ENCODE peak calls at places on chromosomes 2 and 18, in ten cellular contexts. Z is AG04449; W is psoas muscle; E is endothelial cell of umbilical vein; A is heart left ventricle; B is left ventricle myocardium inferior; D is CD4-positive, alpha-beta T cell; T is body of pancreas; J is PC-3; H is HFF-Myc. L is an unnamed sample.

GRCh38 chr18:23627325-23627724 is 35.4 kb downstream of the ANKRD29 start:
- DNase-seq in Z (peak; percentile 16), W (no peak), E (peak; percentile 85), A (no peak), B (no peak), D (no peak), T (peak; percentile 13), J (peak; percentile 92), H (peak; percentile 84), L (peak; percentile 86)

GRCh38 chr2:73699437-73699836 is 37.7 kb downstream of the TPRKB start:
- DNase-seq in Z (no peak), W (no peak), E (no peak), A (no peak), B (no peak), D (no peak), T (no peak), J (no peak), H (no peak), L (no peak)

GRCh38 chr2:18312818-18313217 is 247.6 kb downstream of the RDH14 start:
- DNase-seq in Z (no peak), W (no peak), E (no peak), A (no peak), B (no peak), D (no peak), T (no peak), J (no peak), H (no peak), L (peak; percentile 21)

GRCh38 chr18:48581206-48581605 is 42.4 kb downstream of the CTIF start:
- DNase-seq in Z (no peak), W (no peak), E (no peak), A (no peak), B (no peak), D (no peak), T (no peak), J (no peak), H (no peak), L (no peak)

GRCh38 chr2:47225061-47225783 is 70.1 kb upstream of the STPG4 start:
- DNase-seq in Z (no peak), W (peak; percentile 83), E (peak; percentile 88), A (peak; percentile 75), B (peak; percentile 73), D (no peak), T (peak; percentile 81), J (peak; percentile 79), H (peak; percentile 29), L (peak; percentile 86)

GRCh38 chr2:119282139-119282965 is 58.7 kb downstream of the STEAP3 start:
- DNase-seq in Z (no peak), W (no peak), E (no peak), A (no peak), B (no peak), D (no peak), T (no peak), J (no peak), H (no peak), L (no peak)

GRCh38 chr2:42102606-42103450 is 55.0 kb downstream of the PKDCC start:
- DNase-seq in Z (no peak), W (peak; percentile 51), E (no peak), A (peak; percentile 82), B (peak; percentile 67), D (peak; percentile 27), T (peak; percentile 75), J (no peak), H (no peak), L (no peak)

GRCh38 chr2:170972508-170973224 is 43.6 kb downstream of the GORASP2 start:
- DNase-seq in Z (no peak), W (no peak), E (no peak), A (no peak), B (no peak), D (no peak), T (no peak), J (peak; percentile 18), H (no peak), L (peak; percentile 5)

GRCh38 chr2:210553371-210553770 is 3.0 kb upstream of the CPS1 start:
- DNase-seq in Z (no peak), W (no peak), E (peak; percentile 13), A (no peak), B (no peak), D (no peak), T (peak; percentile 45), J (peak; percentile 22), H (no peak), L (peak; percentile 9)

GRCh38 chr2:133955174-133955573 is 298.7 kb upstream of the MGAT5 start:
- DNase-seq in Z (no peak), W (no peak), E (no peak), A (no peak), B (no peak), D (no peak), T (no peak), J (no peak), H (no peak), L (no peak)

GRCh38 chr2:151691621-151692020 is 42.7 kb downstream of the NEB start:
- DNase-seq in Z (no peak), W (no peak), E (no peak), A (no peak), B (no peak), D (no peak), T (no peak), J (no peak), H (no peak), L (no peak)

GRCh38 chr18:23710068-23710527 is 20.8 kb downstream of the LAMA3 start:
- DNase-seq in Z (no peak), W (no peak), E (no peak), A (no peak), B (no peak), D (no peak), T (no peak), J (peak; percentile 89), H (no peak), L (peak; percentile 89)

GRCh38 chr2:217206326-217206725 is 346.5 kb upstream of the TNP1 start:
- DNase-seq in Z (no peak), W (no peak), E (no peak), A (no peak), B (no peak), D (no peak), T (no peak), J (peak; percentile 14), H (no peak), L (no peak)

GRCh38 chr2:197972017-197972416 is 167.6 kb downstream of the PLCL1 start:
- DNase-seq in Z (peak; percentile 36), W (no peak), E (peak; percentile 95), A (peak; percentile 32), B (no peak), D (no peak), T (peak; percentile 57), J (peak; percentile 29), H (no peak), L (peak; percentile 93)

GRCh38 chr2:183456177-183456576 is 331.9 kb downstream of the NUP35 start:
- DNase-seq in Z (no peak), W (no peak), E (no peak), A (no peak), B (no peak), D (no peak), T (no peak), J (no peak), H (no peak), L (no peak)

GRCh38 chr2:160581448-160581847 is 87.8 kb upstream of the RBMS1 start:
- DNase-seq in Z (no peak), W (no peak), E (no peak), A (no peak), B (no peak), D (no peak), T (no peak), J (no peak), H (no peak), L (no peak)

GRCh38 chr2:160583162-160583522 is 89.5 kb upstream of the RBMS1 start:
- DNase-seq in Z (peak; percentile 52), W (no peak), E (peak; percentile 77), A (no peak), B (no peak), D (no peak), T (no peak), J (peak; percentile 47), H (no peak), L (no peak)

GRCh38 chr2:160583823-160584537 is 90.4 kb upstream of the RBMS1 start:
- DNase-seq in Z (no peak), W (no peak), E (no peak), A (no peak), B (no peak), D (no peak), T (no peak), J (no peak), H (no peak), L (no peak)

GRCh38 chr2:160581035-160581434 is 87.4 kb upstream of the RBMS1 start:
- DNase-seq in Z (no peak), W (no peak), E (no peak), A (no peak), B (no peak), D (no peak), T (no peak), J (no peak), H (no peak), L (no peak)

GRCh38 chr2:160582481-160583161 is 89.0 kb upstream of the RBMS1 start:
- DNase-seq in Z (peak; percentile 67), W (peak; percentile 16), E (no peak), A (no peak), B (no peak), D (no peak), T (peak; percentile 27), J (peak; percentile 42), H (peak; percentile 21), L (peak; percentile 34)
- TF ChIP-seq CTCF in Z (no peak), W (no peak), E (no peak), A (no peak), B (no peak), D (no peak), T (no peak), J (no peak), H (no peak), L (no peak)

DNA sequence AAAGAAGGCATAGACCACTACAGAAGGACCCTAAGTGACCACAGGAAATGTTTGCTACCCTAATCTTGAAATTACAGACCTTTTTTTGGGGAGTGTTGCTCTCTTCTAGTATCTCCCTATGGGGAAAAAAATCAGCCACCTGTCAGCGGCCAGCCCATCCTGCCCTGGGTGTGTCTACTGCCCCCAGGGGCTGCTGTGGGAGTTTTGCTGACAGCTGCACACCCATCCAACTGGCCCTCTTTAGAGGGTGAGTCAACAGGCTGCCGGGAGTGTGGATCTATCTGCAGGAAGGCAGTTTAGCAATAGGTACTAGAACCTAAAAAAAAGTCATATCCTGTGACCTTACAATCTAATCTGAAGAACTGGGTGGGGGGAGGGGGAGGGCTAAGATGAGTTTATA is 796 bp upstream of the DYSF start:
- DNase-seq in Z (no peak), W (peak; percentile 75), E (peak; percentile 42), A (peak; percentile 57), B (peak; percentile 52), D (no peak), T (no peak), J (peak; percentile 91), H (no peak), L (peak; percentile 92)
- TF ChIP-seq CTCF in Z (no peak), W (peak; percentile 41), E (peak; percentile 31), A (no peak), B (peak; percentile 33), D (no peak), T (no peak), J (peak; percentile 54), H (peak; percentile 13), L (no peak)

GRCh38 chr2:40935349-40935748 is 483.5 kb upstream of the SLC8A1 start:
- DNase-seq in Z (no peak), W (no peak), E (no peak), A (no peak), B (no peak), D (no peak), T (no peak), J (no peak), H (no peak), L (no peak)
- TF ChIP-seq CTCF in Z (no peak), W (no peak), E (no peak), A (no peak), B (no peak), D (no peak), T (no peak), J (peak; percentile 11), H (no peak), L (no peak)

GRCh38 chr18:12841070-12841469 is 43.0 kb downstream of the PTPN2 start:
- DNase-seq in Z (no peak), W (no peak), E (no peak), A (no peak), B (no peak), D (no peak), T (no peak), J (no peak), H (no peak), L (peak; percentile 11)
- TF ChIP-seq CTCF in Z (no peak), W (no peak), E (no peak), A (no peak), B (no peak), D (no peak), T (no peak), J (no peak), H (no peak), L (no peak)

L was measured in MCF 10A.